ENCODE peak calls at places on chromosome 13, in five cellular contexts. One of them, this sample, is unnamed.
A peak's percentile ranks its signal among the peaks of the same experiment; 100 is the strongest.

GRCh38 chr13:31431722-31432137 is 232.0 kb downstream of the B3GLCT start:
- DNase-seq in tibial artery: peak; percentile 62
- DNase-seq in Panc1: peak; percentile 27
- DNase-seq in WERI-Rb-1: peak; percentile 25
- DNase-seq in body of pancreas: peak; percentile 67
- DNase-seq in this sample: peak; percentile 41

GRCh38 chr13:47478985-47479384 is 522.1 kb downstream of the SUCLA2 start:
- DNase-seq in tibial artery: no peak
- DNase-seq in Panc1: no peak
- DNase-seq in WERI-Rb-1: no peak
- DNase-seq in body of pancreas: peak; percentile 18
- DNase-seq in this sample: no peak

GRCh38 chr13:67736646-67737420 is 506.7 kb upstream of the PCDH9 start:
- DNase-seq in tibial artery: no peak
- DNase-seq in Panc1: no peak
- DNase-seq in WERI-Rb-1: peak; percentile 7
- DNase-seq in body of pancreas: peak; percentile 5
- DNase-seq in this sample: no peak

GRCh38 chr13:67048084-67048792 is 181.9 kb downstream of the PCDH9 start:
- DNase-seq in tibial artery: no peak
- DNase-seq in Panc1: no peak
- DNase-seq in WERI-Rb-1: no peak
- DNase-seq in body of pancreas: peak; percentile 31
- DNase-seq in this sample: no peak

GRCh38 chr13:76349700-76350099 is 536.5 kb downstream of the KCTD12 start:
- DNase-seq in tibial artery: no peak
- DNase-seq in Panc1: no peak
- DNase-seq in WERI-Rb-1: no peak
- DNase-seq in body of pancreas: no peak
- DNase-seq in this sample: no peak

GRCh38 chr13:46530084-46530935 is 22.7 kb upstream of the LRCH1 start:
- DNase-seq in tibial artery: no peak
- DNase-seq in Panc1: no peak
- DNase-seq in WERI-Rb-1: no peak
- DNase-seq in body of pancreas: no peak
- DNase-seq in this sample: no peak

GRCh38 chr13:73069206-73069815 is 10.5 kb downstream of the KLF5 start:
- DNase-seq in tibial artery: no peak
- DNase-seq in Panc1: no peak
- DNase-seq in WERI-Rb-1: no peak
- DNase-seq in body of pancreas: no peak
- DNase-seq in this sample: no peak

GRCh38 chr13:21986602-21987001 is 315.7 kb downstream of the FGF9 start:
- DNase-seq in tibial artery: peak; percentile 85
- DNase-seq in Panc1: no peak
- DNase-seq in WERI-Rb-1: no peak
- DNase-seq in body of pancreas: peak; percentile 44
- DNase-seq in this sample: peak; percentile 61

GRCh38 chr13:39274926-39275325 is 236.7 kb downstream of the NHLRC3 start:
- DNase-seq in tibial artery: no peak
- DNase-seq in Panc1: no peak
- DNase-seq in WERI-Rb-1: no peak
- DNase-seq in body of pancreas: no peak
- DNase-seq in this sample: no peak

GRCh38 chr13:40350283-40350992 is 316.0 kb downstream of the FOXO1 start:
- DNase-seq in tibial artery: no peak
- DNase-seq in Panc1: no peak
- DNase-seq in WERI-Rb-1: no peak
- DNase-seq in body of pancreas: no peak
- DNase-seq in this sample: no peak

GRCh38 chr13:113907637-113908617 is 44.1 kb upstream of the GAS6 start:
- DNase-seq in tibial artery: no peak
- DNase-seq in Panc1: no peak
- DNase-seq in WERI-Rb-1: peak; percentile 71
- DNase-seq in body of pancreas: peak; percentile 55
- DNase-seq in this sample: no peak

GRCh38 chr13:43529796-43530195 is 257.0 kb downstream of the ENOX1 start:
- DNase-seq in tibial artery: no peak
- DNase-seq in Panc1: no peak
- DNase-seq in WERI-Rb-1: no peak
- DNase-seq in body of pancreas: no peak
- DNase-seq in this sample: no peak

GRCh38 chr13:78658630-78659449 is at the start of gene OBI1:
- DNase-seq in tibial artery: peak; percentile 89
- DNase-seq in Panc1: no peak
- DNase-seq in WERI-Rb-1: peak; percentile 79
- DNase-seq in body of pancreas: peak; percentile 96
- DNase-seq in this sample: peak; percentile 92
- H3K36me3 ChIP-seq in tibial artery: no peaks in the 10 kb centered on the region
- H3K36me3 ChIP-seq in Panc1: no peaks in the 10 kb centered on the region
- H3K36me3 ChIP-seq in WERI-Rb-1: no peaks in the 10 kb centered on the region
- H3K36me3 ChIP-seq in body of pancreas: no peaks in the 10 kb centered on the region
- H3K36me3 ChIP-seq in this sample: no peaks in the 10 kb centered on the region

DNA sequence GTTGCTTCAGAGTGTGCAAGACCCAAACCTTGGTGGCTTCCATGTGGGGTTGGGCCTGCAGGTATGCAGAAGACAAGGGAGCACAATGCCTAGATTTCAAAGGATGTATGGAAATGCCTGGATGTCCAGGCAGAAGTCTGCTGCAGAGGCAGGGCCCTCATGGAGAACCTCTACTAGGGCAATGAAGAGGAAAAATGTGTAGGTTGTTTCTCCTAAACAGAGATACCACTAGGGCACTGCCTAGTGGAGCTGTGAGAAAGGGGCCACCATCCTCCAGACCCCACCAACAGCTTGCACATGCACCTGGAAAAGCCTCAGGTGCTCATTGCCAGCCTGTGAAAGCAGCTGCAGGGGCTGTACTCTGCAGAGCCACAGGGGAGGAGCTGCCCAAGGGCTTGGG is 532.6 kb upstream of the GPC6 start:
- DNase-seq in tibial artery: no peak
- DNase-seq in Panc1: no peak
- DNase-seq in WERI-Rb-1: no peak
- DNase-seq in body of pancreas: no peak
- DNase-seq in this sample: no peak
- H3K27me3 ChIP-seq in tibial artery: no peaks in the 10 kb centered on the region
- H3K27me3 ChIP-seq in Panc1: no peaks in the 10 kb centered on the region
- H3K27me3 ChIP-seq in WERI-Rb-1: no peaks in the 10 kb centered on the region
- H3K27me3 ChIP-seq in body of pancreas: no peaks in the 10 kb centered on the region
- H3K27me3 ChIP-seq in this sample: no peaks in the 10 kb centered on the region

GRCh38 chr13:106525865-106526264 is 9.6 kb downstream of the EFNB2 start:
- DNase-seq in tibial artery: no peak
- DNase-seq in Panc1: no peak
- DNase-seq in WERI-Rb-1: no peak
- DNase-seq in body of pancreas: no peak
- DNase-seq in this sample: no peak

GRCh38 chr13:106524108-106524507 is 11.4 kb downstream of the EFNB2 start:
- DNase-seq in tibial artery: no peak
- DNase-seq in Panc1: no peak
- DNase-seq in WERI-Rb-1: no peak
- DNase-seq in body of pancreas: no peak
- DNase-seq in this sample: no peak

GRCh38 chr13:106522112-106522511 is 13.3 kb downstream of the EFNB2 start:
- DNase-seq in tibial artery: no peak
- DNase-seq in Panc1: no peak
- DNase-seq in WERI-Rb-1: no peak
- DNase-seq in body of pancreas: no peak
- DNase-seq in this sample: no peak

GRCh38 chr13:106522898-106523525 is 12.4 kb downstream of the EFNB2 start:
- DNase-seq in tibial artery: no peak
- DNase-seq in Panc1: no peak
- DNase-seq in WERI-Rb-1: no peak
- DNase-seq in body of pancreas: no peak
- DNase-seq in this sample: no peak

GRCh38 chr13:106523566-106523965 is 11.9 kb downstream of the EFNB2 start:
- DNase-seq in tibial artery: no peak
- DNase-seq in Panc1: no peak
- DNase-seq in WERI-Rb-1: no peak
- DNase-seq in body of pancreas: no peak
- DNase-seq in this sample: no peak
- H3K27ac ChIP-seq in tibial artery: no peak overlapping the region
- H3K27ac ChIP-seq in Panc1: no peak overlapping the region
- H3K27ac ChIP-seq in WERI-Rb-1: no peak overlapping the region
- H3K27ac ChIP-seq in body of pancreas: no peak overlapping the region
- H3K27ac ChIP-seq in this sample: no peak overlapping the region

GRCh38 chr13:103431880-103432279 is 365.7 kb upstream of the SLC10A2 start:
- DNase-seq in tibial artery: no peak
- DNase-seq in Panc1: no peak
- DNase-seq in WERI-Rb-1: no peak
- DNase-seq in body of pancreas: no peak
- DNase-seq in this sample: no peak
- H3K36me3 ChIP-seq in tibial artery: no peaks in the 10 kb centered on the region
- H3K36me3 ChIP-seq in Panc1: no peaks in the 10 kb centered on the region
- H3K36me3 ChIP-seq in WERI-Rb-1: no peaks in the 10 kb centered on the region
- H3K36me3 ChIP-seq in body of pancreas: no peaks in the 10 kb centered on the region
- H3K36me3 ChIP-seq in this sample: no peaks in the 10 kb centered on the region

GRCh38 chr13:112184261-112184660 is 117.3 kb downstream of the SOX1 start:
- DNase-seq in tibial artery: no peak
- DNase-seq in Panc1: no peak
- DNase-seq in WERI-Rb-1: no peak
- DNase-seq in body of pancreas: no peak
- DNase-seq in this sample: no peak

GRCh38 chr13:112181336-112182051 is 114.5 kb downstream of the SOX1 start:
- DNase-seq in tibial artery: no peak
- DNase-seq in Panc1: no peak
- DNase-seq in WERI-Rb-1: no peak
- DNase-seq in body of pancreas: no peak
- DNase-seq in this sample: no peak

GRCh38 chr13:112183544-112184145 is 116.7 kb downstream of the SOX1 start:
- DNase-seq in tibial artery: no peak
- DNase-seq in Panc1: no peak
- DNase-seq in WERI-Rb-1: no peak
- DNase-seq in body of pancreas: no peak
- DNase-seq in this sample: no peak

GRCh38 chr13:112182251-112182650 is 115.3 kb downstream of the SOX1 start:
- DNase-seq in tibial artery: no peak
- DNase-seq in Panc1: no peak
- DNase-seq in WERI-Rb-1: no peak
- DNase-seq in body of pancreas: no peak
- DNase-seq in this sample: no peak

DNA sequence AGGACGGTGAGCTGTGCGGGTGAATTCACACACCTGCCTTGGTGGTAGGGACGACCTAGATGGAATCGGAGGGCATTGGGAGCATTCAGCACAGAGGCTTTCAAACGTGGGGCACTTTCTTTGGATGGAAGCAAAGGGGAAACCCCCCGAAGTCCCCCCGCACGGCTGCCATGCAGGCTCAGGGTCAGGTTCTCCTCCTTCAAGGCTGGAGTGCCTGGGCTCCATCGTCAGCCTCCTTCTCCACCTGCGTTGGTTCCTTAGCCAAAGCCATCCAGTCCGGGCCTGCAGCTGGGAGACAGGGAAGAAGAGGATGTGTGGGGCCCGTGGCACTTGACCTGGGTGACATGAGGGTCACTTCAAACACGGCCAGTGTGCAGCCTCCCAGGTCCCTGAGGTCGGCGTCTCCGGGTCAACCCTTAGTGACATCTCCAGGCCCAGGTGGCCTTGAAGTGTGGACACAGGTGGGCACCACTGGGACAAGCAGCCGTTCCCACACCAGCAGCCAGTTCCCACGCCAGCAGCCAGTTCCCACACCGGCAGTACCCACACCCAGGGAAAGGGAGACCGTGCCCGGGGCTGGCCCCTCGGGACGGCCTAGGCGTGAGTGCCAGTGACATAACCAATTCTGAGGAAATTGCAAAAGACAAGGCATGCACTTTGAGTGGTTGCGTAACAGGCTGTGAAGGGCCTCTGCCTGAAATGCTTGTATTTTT is 116.0 kb downstream of the SOX1 start:
- DNase-seq in tibial artery: no peak
- DNase-seq in Panc1: no peak
- DNase-seq in WERI-Rb-1: no peak
- DNase-seq in body of pancreas: no peak
- DNase-seq in this sample: no peak
- H3K27me3 ChIP-seq in tibial artery: peaks cover 13% of the 10 kb centered on the region
- H3K27me3 ChIP-seq in Panc1: no peaks in the 10 kb centered on the region
- H3K27me3 ChIP-seq in WERI-Rb-1: peaks cover 95% of the 10 kb centered on the region
- H3K27me3 ChIP-seq in body of pancreas: no peaks in the 10 kb centered on the region
- H3K27me3 ChIP-seq in this sample: peaks cover 11% of the 10 kb centered on the region

DNA sequence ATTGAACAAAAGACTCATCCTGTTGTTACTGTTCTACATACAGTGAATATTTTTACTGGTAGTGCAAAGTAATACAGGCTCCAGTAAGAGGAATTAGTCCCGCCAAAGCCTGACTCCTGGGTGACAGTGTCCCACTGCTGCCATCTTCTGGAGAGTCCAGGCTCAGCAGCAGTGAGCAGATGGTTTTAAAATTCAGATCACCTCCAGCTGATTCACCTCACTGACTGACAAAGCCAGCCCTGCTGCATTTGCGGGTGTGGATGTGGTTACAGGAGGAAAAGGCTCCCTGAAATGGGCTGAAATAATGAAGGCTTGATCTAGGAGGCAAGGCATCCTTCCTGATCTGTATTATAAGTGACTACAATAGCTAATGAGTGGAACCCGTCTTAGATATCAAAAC is 18.3 kb downstream of the PABPC3 start:
- DNase-seq in tibial artery: peak; percentile 46
- DNase-seq in Panc1: peak; percentile 45
- DNase-seq in WERI-Rb-1: peak; percentile 94
- DNase-seq in body of pancreas: peak; percentile 77
- DNase-seq in this sample: peak; percentile 72
- H3K27ac ChIP-seq in tibial artery: no peak overlapping the region
- H3K27ac ChIP-seq in Panc1: no peak overlapping the region
- H3K27ac ChIP-seq in WERI-Rb-1: no peak overlapping the region
- H3K27ac ChIP-seq in body of pancreas: no peak overlapping the region
- H3K27ac ChIP-seq in this sample: no peak overlapping the region

GRCh38 chr13:111187879-111188643 is 73.0 kb downstream of the ARHGEF7 start:
- DNase-seq in tibial artery: no peak
- DNase-seq in Panc1: no peak
- DNase-seq in WERI-Rb-1: no peak
- DNase-seq in body of pancreas: no peak
- DNase-seq in this sample: no peak
- H3K36me3 ChIP-seq in tibial artery: no peaks in the 10 kb centered on the region
- H3K36me3 ChIP-seq in Panc1: no peaks in the 10 kb centered on the region
- H3K36me3 ChIP-seq in WERI-Rb-1: peaks cover 10% of the 10 kb centered on the region
- H3K36me3 ChIP-seq in body of pancreas: no peaks in the 10 kb centered on the region
- H3K36me3 ChIP-seq in this sample: no peaks in the 10 kb centered on the region

GRCh38 chr13:52847682-52848432 is 583 bp downstream of the PCDH8 start:
- DNase-seq in tibial artery: no peak
- DNase-seq in Panc1: no peak
- DNase-seq in WERI-Rb-1: no peak
- DNase-seq in body of pancreas: no peak
- DNase-seq in this sample: peak; percentile 54
- H3K27me3 ChIP-seq in tibial artery: peaks cover 74% of the 10 kb centered on the region
- H3K27me3 ChIP-seq in Panc1: peaks cover 8% of the 10 kb centered on the region
- H3K27me3 ChIP-seq in WERI-Rb-1: peaks cover 75% of the 10 kb centered on the region
- H3K27me3 ChIP-seq in body of pancreas: peaks cover 29% of the 10 kb centered on the region
- H3K27me3 ChIP-seq in this sample: peaks cover 99% of the 10 kb centered on the region

DNA sequence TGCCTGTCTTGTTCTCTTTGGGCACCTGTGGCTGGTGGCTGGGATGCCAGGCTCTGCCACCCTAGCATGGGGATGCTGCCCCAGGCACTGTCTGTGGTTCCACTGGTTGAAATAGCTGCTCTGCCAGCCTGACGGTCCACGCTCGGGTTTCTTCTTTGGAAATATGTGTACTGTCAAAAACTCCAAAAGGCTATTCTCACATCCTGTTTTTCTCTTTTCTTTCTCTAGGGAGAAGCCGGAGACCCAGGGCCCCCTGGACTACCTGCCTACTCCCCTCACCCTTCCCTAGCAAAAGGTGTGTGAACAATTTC is 115.0 kb downstream of the RAB20 start:
- DNase-seq in tibial artery: no peak
- DNase-seq in Panc1: no peak
- DNase-seq in WERI-Rb-1: no peak
- DNase-seq in body of pancreas: no peak
- DNase-seq in this sample: no peak
- H3K27ac ChIP-seq in tibial artery: peak overlapping the region; percentile 76
- H3K27ac ChIP-seq in Panc1: no peak overlapping the region
- H3K27ac ChIP-seq in WERI-Rb-1: no peak overlapping the region
- H3K27ac ChIP-seq in body of pancreas: no peak overlapping the region
- H3K27ac ChIP-seq in this sample: no peak overlapping the region